ENCODE peak calls at places on chromosome 4, in seven cellular contexts. One of them, this sample, is unnamed.
A peak's percentile ranks its signal among the peaks of the same experiment; 100 is the strongest.

GRCh38 chr4:77190053-77190452 is 33.0 kb downstream of the CCNG2 start:
- DNase-seq in fibroblast of mammary gland: no peak
- DNase-seq in astrocyte of the spinal cord: no peak
- DNase-seq in H7: no peak
- DNase-seq in foreskin fibroblast: no peak
- DNase-seq in fibroblast of the aortic adventitia: no peak
- DNase-seq in cardiac fibroblast: no peak
- DNase-seq in this sample: no peak

GRCh38 chr4:124060261-124060918 is 652.1 kb downstream of the ANKRD50 start:
- DNase-seq in fibroblast of mammary gland: peak; percentile 89
- DNase-seq in astrocyte of the spinal cord: peak; percentile 79
- DNase-seq in H7: no peak
- DNase-seq in foreskin fibroblast: peak; percentile 50
- DNase-seq in fibroblast of the aortic adventitia: peak; percentile 85
- DNase-seq in cardiac fibroblast: peak; percentile 98
- DNase-seq in this sample: no peak

GRCh38 chr4:128517739-128518510 is 230.3 kb upstream of the PGRMC2 start:
- DNase-seq in fibroblast of mammary gland: peak; percentile 98
- DNase-seq in astrocyte of the spinal cord: peak; percentile 98
- DNase-seq in H7: no peak
- DNase-seq in foreskin fibroblast: peak; percentile 98
- DNase-seq in fibroblast of the aortic adventitia: peak; percentile 98
- DNase-seq in cardiac fibroblast: peak; percentile 96
- DNase-seq in this sample: no peak

GRCh38 chr4:150581611-150582010 is 340 bp upstream of the MAB21L2 start:
- DNase-seq in fibroblast of mammary gland: no peak
- DNase-seq in astrocyte of the spinal cord: peak; percentile 76
- DNase-seq in H7: peak; percentile 64
- DNase-seq in foreskin fibroblast: no peak
- DNase-seq in fibroblast of the aortic adventitia: peak; percentile 44
- DNase-seq in cardiac fibroblast: peak; percentile 56
- DNase-seq in this sample: no peak

GRCh38 chr4:110970642-110971041 is 347.8 kb upstream of the PITX2 start:
- DNase-seq in fibroblast of mammary gland: peak; percentile 74
- DNase-seq in astrocyte of the spinal cord: peak; percentile 28
- DNase-seq in H7: peak; percentile 14
- DNase-seq in foreskin fibroblast: peak; percentile 23
- DNase-seq in fibroblast of the aortic adventitia: peak; percentile 61
- DNase-seq in cardiac fibroblast: peak; percentile 48
- DNase-seq in this sample: no peak

GRCh38 chr4:184688447-184688846 is 38.9 kb downstream of the PRIMPOL start:
- DNase-seq in fibroblast of mammary gland: peak; percentile 88
- DNase-seq in astrocyte of the spinal cord: peak; percentile 95
- DNase-seq in H7: peak; percentile 61
- DNase-seq in foreskin fibroblast: peak; percentile 95
- DNase-seq in fibroblast of the aortic adventitia: peak; percentile 80
- DNase-seq in cardiac fibroblast: peak; percentile 69
- DNase-seq in this sample: no peak

GRCh38 chr4:157983300-157983699 is 189.5 kb downstream of the GASK1B start:
- DNase-seq in fibroblast of mammary gland: peak; percentile 33
- DNase-seq in astrocyte of the spinal cord: no peak
- DNase-seq in H7: no peak
- DNase-seq in foreskin fibroblast: no peak
- DNase-seq in fibroblast of the aortic adventitia: no peak
- DNase-seq in cardiac fibroblast: no peak
- DNase-seq in this sample: peak; percentile 86

GRCh38 chr4:25969374-25969773 is 55.4 kb downstream of the SMIM20 start:
- DNase-seq in fibroblast of mammary gland: no peak
- DNase-seq in astrocyte of the spinal cord: no peak
- DNase-seq in H7: no peak
- DNase-seq in foreskin fibroblast: no peak
- DNase-seq in fibroblast of the aortic adventitia: no peak
- DNase-seq in cardiac fibroblast: no peak
- DNase-seq in this sample: no peak

GRCh38 chr4:116913451-116913850 is 171.9 kb downstream of the TRAM1L1 start:
- DNase-seq in fibroblast of mammary gland: no peak
- DNase-seq in astrocyte of the spinal cord: no peak
- DNase-seq in H7: no peak
- DNase-seq in foreskin fibroblast: no peak
- DNase-seq in fibroblast of the aortic adventitia: no peak
- DNase-seq in cardiac fibroblast: no peak
- DNase-seq in this sample: no peak

GRCh38 chr4:128528793-128529553 is 241.4 kb upstream of the PGRMC2 start:
- DNase-seq in fibroblast of mammary gland: peak; percentile 98
- DNase-seq in astrocyte of the spinal cord: peak; percentile 95
- DNase-seq in H7: peak; percentile 49
- DNase-seq in foreskin fibroblast: peak; percentile 96
- DNase-seq in fibroblast of the aortic adventitia: peak; percentile 97
- DNase-seq in cardiac fibroblast: peak; percentile 96
- DNase-seq in this sample: no peak

GRCh38 chr4:74021617-74022016 is 16.9 kb downstream of the CXCL3 start:
- DNase-seq in fibroblast of mammary gland: no peak
- DNase-seq in astrocyte of the spinal cord: no peak
- DNase-seq in H7: no peak
- DNase-seq in foreskin fibroblast: no peak
- DNase-seq in fibroblast of the aortic adventitia: no peak
- DNase-seq in cardiac fibroblast: no peak
- DNase-seq in this sample: no peak

GRCh38 chr4:98662619-98663225 is 4.3 kb upstream of the TSPAN5 start:
- DNase-seq in fibroblast of mammary gland: no peak
- DNase-seq in astrocyte of the spinal cord: peak; percentile 64
- DNase-seq in H7: peak; percentile 66
- DNase-seq in foreskin fibroblast: no peak
- DNase-seq in fibroblast of the aortic adventitia: no peak
- DNase-seq in cardiac fibroblast: no peak
- DNase-seq in this sample: no peak

GRCh38 chr4:112523764-112524505 is 8.0 kb upstream of the NEUROG2 start:
- DNase-seq in fibroblast of mammary gland: no peak
- DNase-seq in astrocyte of the spinal cord: no peak
- DNase-seq in H7: peak; percentile 94
- DNase-seq in foreskin fibroblast: no peak
- DNase-seq in fibroblast of the aortic adventitia: no peak
- DNase-seq in cardiac fibroblast: peak; percentile 27
- DNase-seq in this sample: no peak

GRCh38 chr4:102514298-102514964 is 13.3 kb downstream of the NFKB1 start:
- DNase-seq in fibroblast of mammary gland: no peak
- DNase-seq in astrocyte of the spinal cord: no peak
- DNase-seq in H7: no peak
- DNase-seq in foreskin fibroblast: no peak
- DNase-seq in fibroblast of the aortic adventitia: no peak
- DNase-seq in cardiac fibroblast: no peak
- DNase-seq in this sample: no peak
- H3K4me3 ChIP-seq in fibroblast of mammary gland: no peak overlapping the region
- H3K4me3 ChIP-seq in astrocyte of the spinal cord: no peak overlapping the region
- H3K4me3 ChIP-seq in H7: no peak overlapping the region
- H3K4me3 ChIP-seq in foreskin fibroblast: no peak overlapping the region
- H3K4me3 ChIP-seq in fibroblast of the aortic adventitia: no peak overlapping the region
- H3K4me3 ChIP-seq in cardiac fibroblast: no peak overlapping the region
- H3K4me3 ChIP-seq in this sample: no peak overlapping the region

GRCh38 chr4:151670843-151671242 is 90.0 kb downstream of the GATB start:
- DNase-seq in fibroblast of mammary gland: no peak
- DNase-seq in astrocyte of the spinal cord: no peak
- DNase-seq in H7: no peak
- DNase-seq in foreskin fibroblast: no peak
- DNase-seq in fibroblast of the aortic adventitia: no peak
- DNase-seq in cardiac fibroblast: no peak
- DNase-seq in this sample: no peak

GRCh38 chr4:151667666-151668065 is 93.1 kb downstream of the GATB start:
- DNase-seq in fibroblast of mammary gland: no peak
- DNase-seq in astrocyte of the spinal cord: no peak
- DNase-seq in H7: no peak
- DNase-seq in foreskin fibroblast: no peak
- DNase-seq in fibroblast of the aortic adventitia: no peak
- DNase-seq in cardiac fibroblast: no peak
- DNase-seq in this sample: no peak

GRCh38 chr4:151668687-151669402 is 92.0 kb downstream of the GATB start:
- DNase-seq in fibroblast of mammary gland: no peak
- DNase-seq in astrocyte of the spinal cord: no peak
- DNase-seq in H7: no peak
- DNase-seq in foreskin fibroblast: peak; percentile 20
- DNase-seq in fibroblast of the aortic adventitia: no peak
- DNase-seq in cardiac fibroblast: no peak
- DNase-seq in this sample: no peak

GRCh38 chr4:151671541-151672059 is 89.2 kb downstream of the GATB start:
- DNase-seq in fibroblast of mammary gland: no peak
- DNase-seq in astrocyte of the spinal cord: no peak
- DNase-seq in H7: no peak
- DNase-seq in foreskin fibroblast: no peak
- DNase-seq in fibroblast of the aortic adventitia: no peak
- DNase-seq in cardiac fibroblast: no peak
- DNase-seq in this sample: no peak

DNA sequence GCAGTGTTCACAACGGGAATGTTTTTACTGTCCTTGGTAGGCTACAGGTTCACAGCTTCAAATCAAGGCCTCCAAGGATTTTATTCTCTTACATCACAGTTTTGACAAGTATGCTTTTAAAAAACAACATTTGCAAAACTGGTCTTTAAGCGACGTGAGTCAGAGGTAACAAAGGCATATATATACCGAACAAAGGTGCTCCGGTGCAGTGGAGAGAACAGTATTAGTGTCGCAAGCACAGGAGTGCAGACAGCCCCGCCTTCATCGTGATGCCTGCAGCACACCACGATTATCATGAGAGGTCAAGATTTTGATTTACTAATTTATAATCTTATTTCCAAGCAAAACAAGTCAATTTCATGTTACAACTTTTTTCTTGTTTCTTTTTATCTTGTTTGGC is 90.8 kb downstream of the GATB start:
- DNase-seq in fibroblast of mammary gland: no peak
- DNase-seq in astrocyte of the spinal cord: no peak
- DNase-seq in H7: no peak
- DNase-seq in foreskin fibroblast: no peak
- DNase-seq in fibroblast of the aortic adventitia: no peak
- DNase-seq in cardiac fibroblast: no peak
- DNase-seq in this sample: no peak
- H3K4me3 ChIP-seq in fibroblast of mammary gland: no peak overlapping the region
- H3K4me3 ChIP-seq in astrocyte of the spinal cord: no peak overlapping the region
- H3K4me3 ChIP-seq in H7: no peak overlapping the region
- H3K4me3 ChIP-seq in foreskin fibroblast: no peak overlapping the region
- H3K4me3 ChIP-seq in fibroblast of the aortic adventitia: no peak overlapping the region
- H3K4me3 ChIP-seq in cardiac fibroblast: no peak overlapping the region
- H3K4me3 ChIP-seq in this sample: no peak overlapping the region

GRCh38 chr4:54110019-54110416 is 10.1 kb downstream of the GSX2 start:
- DNase-seq in fibroblast of mammary gland: no peak
- DNase-seq in astrocyte of the spinal cord: no peak
- DNase-seq in H7: no peak
- DNase-seq in foreskin fibroblast: no peak
- DNase-seq in fibroblast of the aortic adventitia: no peak
- DNase-seq in cardiac fibroblast: no peak
- DNase-seq in this sample: no peak
- H3K4me3 ChIP-seq in fibroblast of mammary gland: no peak overlapping the region
- H3K4me3 ChIP-seq in astrocyte of the spinal cord: no peak overlapping the region
- H3K4me3 ChIP-seq in H7: peak overlapping the region; percentile 30
- H3K4me3 ChIP-seq in foreskin fibroblast: no peak overlapping the region
- H3K4me3 ChIP-seq in fibroblast of the aortic adventitia: no peak overlapping the region
- H3K4me3 ChIP-seq in cardiac fibroblast: no peak overlapping the region
- H3K4me3 ChIP-seq in this sample: no peak overlapping the region

GRCh38 chr4:140096483-140096861 is 57.5 kb downstream of the MAML3 start:
- DNase-seq in fibroblast of mammary gland: no peak
- DNase-seq in astrocyte of the spinal cord: no peak
- DNase-seq in H7: no peak
- DNase-seq in foreskin fibroblast: no peak
- DNase-seq in fibroblast of the aortic adventitia: no peak
- DNase-seq in cardiac fibroblast: no peak
- DNase-seq in this sample: no peak

GRCh38 chr4:140098481-140099132 is 55.4 kb downstream of the MAML3 start:
- DNase-seq in fibroblast of mammary gland: peak; percentile 82
- DNase-seq in astrocyte of the spinal cord: peak; percentile 86
- DNase-seq in H7: no peak
- DNase-seq in foreskin fibroblast: peak; percentile 68
- DNase-seq in fibroblast of the aortic adventitia: peak; percentile 56
- DNase-seq in cardiac fibroblast: peak; percentile 78
- DNase-seq in this sample: no peak

GRCh38 chr4:140096921-140097320 is 57.1 kb downstream of the MAML3 start:
- DNase-seq in fibroblast of mammary gland: peak; percentile 52
- DNase-seq in astrocyte of the spinal cord: no peak
- DNase-seq in H7: no peak
- DNase-seq in foreskin fibroblast: no peak
- DNase-seq in fibroblast of the aortic adventitia: peak; percentile 42
- DNase-seq in cardiac fibroblast: peak; percentile 66
- DNase-seq in this sample: no peak

GRCh38 chr4:140095694-140096482 is 58.1 kb downstream of the MAML3 start:
- DNase-seq in fibroblast of mammary gland: peak; percentile 99
- DNase-seq in astrocyte of the spinal cord: peak; percentile 97
- DNase-seq in H7: no peak
- DNase-seq in foreskin fibroblast: peak; percentile 83
- DNase-seq in fibroblast of the aortic adventitia: peak; percentile 93
- DNase-seq in cardiac fibroblast: peak; percentile 95
- DNase-seq in this sample: no peak

DNA sequence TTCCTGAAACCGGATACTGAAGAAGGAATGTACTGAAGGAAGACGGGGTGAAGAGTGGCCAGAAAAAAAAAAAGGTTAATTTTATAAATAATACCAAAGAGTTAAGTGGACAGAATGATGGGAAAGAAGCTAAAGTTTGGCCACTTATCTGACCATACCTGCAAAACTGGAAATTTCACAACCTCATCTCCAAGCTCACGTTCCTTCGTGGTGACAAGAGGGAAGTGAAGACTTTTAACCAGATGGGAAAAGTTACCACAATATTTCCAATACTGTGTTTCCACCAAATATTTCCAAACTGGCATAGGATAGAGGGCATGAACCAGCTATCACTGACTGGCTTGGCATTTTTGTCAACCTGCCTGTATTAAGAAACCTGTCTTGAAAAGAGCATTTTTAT is 56.4 kb downstream of the MAML3 start:
- DNase-seq in fibroblast of mammary gland: no peak
- DNase-seq in astrocyte of the spinal cord: no peak
- DNase-seq in H7: no peak
- DNase-seq in foreskin fibroblast: no peak
- DNase-seq in fibroblast of the aortic adventitia: no peak
- DNase-seq in cardiac fibroblast: no peak
- DNase-seq in this sample: no peak
- H3K4me3 ChIP-seq in fibroblast of mammary gland: no peak overlapping the region
- H3K4me3 ChIP-seq in astrocyte of the spinal cord: no peak overlapping the region
- H3K4me3 ChIP-seq in H7: no peak overlapping the region
- H3K4me3 ChIP-seq in foreskin fibroblast: no peak overlapping the region
- H3K4me3 ChIP-seq in fibroblast of the aortic adventitia: no peak overlapping the region
- H3K4me3 ChIP-seq in cardiac fibroblast: no peak overlapping the region
- H3K4me3 ChIP-seq in this sample: no peak overlapping the region

GRCh38 chr4:52643190-52643589 is 15.9 kb downstream of the USP46 start:
- DNase-seq in fibroblast of mammary gland: no peak
- DNase-seq in astrocyte of the spinal cord: no peak
- DNase-seq in H7: no peak
- DNase-seq in foreskin fibroblast: no peak
- DNase-seq in fibroblast of the aortic adventitia: no peak
- DNase-seq in cardiac fibroblast: no peak
- DNase-seq in this sample: no peak

GRCh38 chr4:52646096-52646495 is 13.0 kb downstream of the USP46 start:
- DNase-seq in fibroblast of mammary gland: no peak
- DNase-seq in astrocyte of the spinal cord: no peak
- DNase-seq in H7: no peak
- DNase-seq in foreskin fibroblast: no peak
- DNase-seq in fibroblast of the aortic adventitia: no peak
- DNase-seq in cardiac fibroblast: no peak
- DNase-seq in this sample: no peak

GRCh38 chr4:52641853-52642563 is 17.1 kb downstream of the USP46 start:
- DNase-seq in fibroblast of mammary gland: peak; percentile 76
- DNase-seq in astrocyte of the spinal cord: peak; percentile 35
- DNase-seq in H7: no peak
- DNase-seq in foreskin fibroblast: peak; percentile 37
- DNase-seq in fibroblast of the aortic adventitia: peak; percentile 33
- DNase-seq in cardiac fibroblast: no peak
- DNase-seq in this sample: no peak

GRCh38 chr4:52645315-52645714 is 13.8 kb downstream of the USP46 start:
- DNase-seq in fibroblast of mammary gland: no peak
- DNase-seq in astrocyte of the spinal cord: no peak
- DNase-seq in H7: no peak
- DNase-seq in foreskin fibroblast: no peak
- DNase-seq in fibroblast of the aortic adventitia: no peak
- DNase-seq in cardiac fibroblast: no peak
- DNase-seq in this sample: no peak

GRCh38 chr4:52643846-52644245 is 15.3 kb downstream of the USP46 start:
- DNase-seq in fibroblast of mammary gland: peak; percentile 76
- DNase-seq in astrocyte of the spinal cord: peak; percentile 68
- DNase-seq in H7: no peak
- DNase-seq in foreskin fibroblast: peak; percentile 53
- DNase-seq in fibroblast of the aortic adventitia: peak; percentile 72
- DNase-seq in cardiac fibroblast: peak; percentile 75
- DNase-seq in this sample: no peak
- H3K4me3 ChIP-seq in fibroblast of mammary gland: no peak overlapping the region
- H3K4me3 ChIP-seq in astrocyte of the spinal cord: no peak overlapping the region
- H3K4me3 ChIP-seq in H7: no peak overlapping the region
- H3K4me3 ChIP-seq in foreskin fibroblast: no peak overlapping the region
- H3K4me3 ChIP-seq in fibroblast of the aortic adventitia: no peak overlapping the region
- H3K4me3 ChIP-seq in cardiac fibroblast: no peak overlapping the region
- H3K4me3 ChIP-seq in this sample: no peak overlapping the region

This sample was measured in SK-N-MC.